ENCODE peak calls at places on chromosomes 11 and 22, in five cellular contexts. One of them, this sample, is unnamed.

GRCh38 chr22:28917747-28918543 is 34.6 kb downstream of the ZNRF3 start:
- DNase-seq in AG09319: no peak
- DNase-seq in thoracic aorta: no peak
- DNase-seq in colonic mucosa: peak
- DNase-seq in RCC 7860: no peak
- DNase-seq in this sample: no peak

GRCh38 chr11:119729581-119730346 is 764 bp upstream of the NECTIN1 start:
- DNase-seq in thoracic aorta: peak
- DNase-seq in colonic mucosa: peak
- DNase-seq in RCC 7860: no peak
- DNase-seq in AG09319: peak
- DNase-seq in this sample: no peak

GRCh38 chr11:121839821-121840220 is 276.2 kb downstream of the BLID start:
- DNase-seq in thoracic aorta: no peak
- DNase-seq in RCC 7860: no peak
- DNase-seq in colonic mucosa: no peak
- DNase-seq in AG09319: no peak
- DNase-seq in this sample: no peak

GRCh38 chr11:95461858-95462257 is 230.9 kb upstream of the SESN3 start:
- DNase-seq in AG09319: no peak
- DNase-seq in thoracic aorta: no peak
- DNase-seq in RCC 7860: no peak
- DNase-seq in colonic mucosa: no peak
- DNase-seq in this sample: no peak

GRCh38 chr11:35040221-35040942 is 98.6 kb upstream of the CD44 start:
- DNase-seq in AG09319: no peak
- DNase-seq in RCC 7860: peak
- DNase-seq in colonic mucosa: no peak
- DNase-seq in thoracic aorta: no peak
- DNase-seq in this sample: no peak

GRCh38 chr11:76553554-76554476 is 109.0 kb downstream of the EMSY start:
- DNase-seq in AG09319: no peak
- DNase-seq in RCC 7860: no peak
- DNase-seq in colonic mucosa: peak
- DNase-seq in thoracic aorta: no peak
- DNase-seq in this sample: no peak

GRCh38 chr11:102318469-102318868 is 1.2 kb downstream of the BIRC3 start:
- DNase-seq in thoracic aorta: no peak
- DNase-seq in AG09319: no peak
- DNase-seq in RCC 7860: peak
- DNase-seq in colonic mucosa: no peak
- DNase-seq in this sample: no peak

GRCh38 chr22:39634530-39635399 is 64.2 kb downstream of the CACNA1I start:
- DNase-seq in AG09319: peak
- DNase-seq in colonic mucosa: peak
- DNase-seq in thoracic aorta: no peak
- DNase-seq in RCC 7860: peak
- DNase-seq in this sample: peak

GRCh38 chr22:38755155-38755910 is 465 bp downstream of the SUN2 start:
- DNase-seq in thoracic aorta: peak
- DNase-seq in RCC 7860: peak
- DNase-seq in colonic mucosa: peak
- DNase-seq in AG09319: peak
- DNase-seq in this sample: peak

GRCh38 chr11:107545101-107545514 is 20.4 kb downstream of the ALKBH8 start:
- DNase-seq in colonic mucosa: no peak
- DNase-seq in thoracic aorta: no peak
- DNase-seq in RCC 7860: no peak
- DNase-seq in AG09319: no peak
- DNase-seq in this sample: no peak

GRCh38 chr11:131038597-131038996 is 122.3 kb upstream of the SNX19 start:
- DNase-seq in RCC 7860: no peak
- DNase-seq in thoracic aorta: no peak
- DNase-seq in AG09319: no peak
- DNase-seq in colonic mucosa: no peak
- DNase-seq in this sample: no peak

GRCh38 chr22:48761546-48761945 is 1066.1 kb downstream of the BRD1 start:
- DNase-seq in RCC 7860: no peak
- DNase-seq in thoracic aorta: no peak
- DNase-seq in colonic mucosa: no peak
- DNase-seq in AG09319: no peak
- DNase-seq in this sample: no peak

This sample was measured in erythroblast.